ENCODE peak calls at places on chromosomes 7 and 10, in seven cellular contexts. N is neural progenitor cell, X is IMR-90, Z is right lobe of liver, S is cardiac muscle cell, W is PC-9, L is upper lobe of right lung. K is an unnamed sample. For H3K36me3, the result is how much of the 10 kb centered on the place peaks cover.

GRCh38 chr10:63633677-63634487 is 112.7 kb downstream of the REEP3 start:
- DNase-seq in N (peak), Z (no peak), L (no peak), W (peak), S (peak), X (peak), K (peak)

GRCh38 chr10:12491491-12491890 is 142.1 kb downstream of the CAMK1D start:
- DNase-seq in L (no peak), N (no peak), S (no peak), Z (no peak), X (no peak), W (no peak), K (no peak)

GRCh38 chr7:46568420-46569116 is 647.5 kb upstream of the IGFBP3 start:
- DNase-seq in W (no peak), X (no peak), L (no peak), N (no peak), Z (no peak), S (no peak), K (no peak)

GRCh38 chr7:36809510-36809909 is 85.2 kb upstream of the AOAH start:
- DNase-seq in S (no peak), X (no peak), L (no peak), W (no peak), N (no peak), Z (no peak), K (no peak)

GRCh38 chr10:79425074-79425532 is 20.3 kb downstream of the ZCCHC24 start:
- DNase-seq in S (no peak), L (no peak), Z (peak), X (no peak), W (no peak), N (no peak), K (no peak)

GRCh38 chr7:44645254-44645653 is 38.8 kb downstream of the OGDH start:
- DNase-seq in S (no peak), W (no peak), L (no peak), N (no peak), Z (no peak), X (no peak), K (no peak)

GRCh38 chr7:99642099-99642498 is 25.4 kb downstream of the ZSCAN25 start:
- DNase-seq in W (peak), Z (no peak), L (no peak), X (peak), S (no peak), N (no peak), K (no peak)

GRCh38 chr7:36894190-36894589 is 169.9 kb upstream of the AOAH start:
- DNase-seq in L (no peak), X (no peak), S (no peak), N (no peak), Z (no peak), W (no peak), K (no peak)

GRCh38 chr7:20075415-20075814 is 141.8 kb downstream of the MACC1 start:
- DNase-seq in N (no peak), L (no peak), X (no peak), S (no peak), Z (no peak), W (no peak), K (no peak)

GRCh38 chr10:93386496-93387369 is 95.4 kb downstream of the MYOF start:
- DNase-seq in L (no peak), X (no peak), Z (peak), S (peak), W (no peak), N (no peak), K (no peak)

GRCh38 chr10:56763090-56763489 is 402.0 kb upstream of the ZWINT start:
- DNase-seq in S (no peak), X (no peak), W (no peak), N (no peak), L (no peak), Z (no peak), K (no peak)

GRCh38 chr10:5545011-5545410 is 20.2 kb downstream of the CALML3 start:
- DNase-seq in N (no peak), Z (no peak), L (peak), W (no peak), X (no peak), S (no peak), K (no peak)

GRCh38 chr7:40394382-40394781 is 259.6 kb downstream of the SUGCT start:
- DNase-seq in W (no peak), X (no peak), L (no peak), N (no peak), Z (no peak), S (no peak), K (no peak)

GRCh38 chr7:74343281-74344127 is 54.3 kb downstream of the CLIP2 start:
- DNase-seq in L (no peak), S (peak), N (no peak), Z (no peak), W (peak), X (peak), K (peak)

GRCh38 chr7:143882611-143883078 is 19.3 kb downstream of the TCAF1 start:
- DNase-seq in W (no peak), N (peak), X (peak), Z (peak), L (peak), S (peak), K (no peak)

GRCh38 chr10:28991738-28992270 is 297.1 kb upstream of the LYZL1 start:
- DNase-seq in L (no peak), S (peak), X (peak), Z (peak), N (peak), W (peak), K (no peak)

GRCh38 chr10:49633327-49634045 is 19.6 kb downstream of the CHAT start:
- DNase-seq in N (no peak), S (no peak), X (no peak), Z (no peak), W (no peak), L (peak), K (no peak)

GRCh38 chr7:80230327-80230726 is 95.7 kb downstream of the GNAI1 start:
- DNase-seq in N (no peak), S (no peak), X (peak), Z (no peak), W (no peak), L (no peak), K (no peak)

GRCh38 chr7:19146699-19147098 is 1.5 kb upstream of the FERD3L start:
- DNase-seq in N (peak), Z (no peak), S (peak), W (no peak), L (no peak), X (peak), K (no peak)

GRCh38 chr10:116627386-116627933 is 6.7 kb downstream of the PNLIPRP2 start:
- DNase-seq in W (no peak), Z (peak), X (no peak), S (peak), L (no peak), N (peak), K (no peak)
- H3K4me3 ChIP-seq in W (no peak), Z (no peak), X (no peak), S (peak), L (no peak), N (peak), K (peak)

GRCh38 chr7:30478349-30479228 is at the start of gene NOD1:
- DNase-seq in W (peak), S (peak), Z (peak), N (peak), X (peak), L (peak), K (no peak)
- TF ChIP-seq CTCF in W (no peak), S (no peak), Z (no peak), N (peak), X (no peak), L (peak), K (no peak)

GRCh38 chr7:157228864-157229422 is 90.2 kb downstream of the UBE3C start:
- DNase-seq in X (peak), S (peak), Z (no peak), N (peak), L (no peak), W (no peak), K (no peak)
- H3K36me3 ChIP-seq in X (under half), S (under half), Z (under half), N (under half), L (half or more), W (under half), K (under half)

DNA sequence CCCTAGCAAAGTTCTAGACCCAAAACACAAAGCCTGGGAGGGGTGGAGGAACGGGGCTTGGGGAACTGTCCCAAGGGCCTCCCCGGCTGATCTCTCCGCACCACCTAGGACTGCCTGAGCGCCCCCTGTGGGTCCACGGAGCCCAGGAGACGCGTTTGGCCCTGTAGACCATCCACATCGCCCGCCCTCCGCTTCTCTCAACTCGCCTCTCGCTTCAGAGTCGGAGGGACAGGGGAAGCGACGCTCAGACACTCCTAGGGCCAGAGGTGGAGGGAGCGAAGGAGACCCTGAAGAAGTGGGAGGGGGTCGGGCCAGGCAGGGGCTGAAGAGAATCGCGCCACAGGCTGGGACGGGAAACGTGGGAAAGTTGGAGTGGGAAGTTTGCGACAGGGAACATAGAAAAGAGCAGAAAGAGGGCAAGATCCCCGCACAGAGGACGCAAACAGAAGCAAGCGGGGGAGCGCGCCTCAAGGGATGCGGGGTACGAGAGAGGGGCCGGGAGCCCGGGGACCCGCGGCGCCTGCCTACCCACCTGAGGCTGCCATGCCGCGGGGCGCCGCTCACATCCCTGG is 378 bp downstream of the PIK3AP1 start:
- DNase-seq in W (no peak), Z (peak), S (peak), X (no peak), N (peak), L (peak), K (no peak)
- H3K4me3 ChIP-seq in W (no peak), Z (peak), S (peak), X (peak), N (peak), L (peak), K (peak)

DNA sequence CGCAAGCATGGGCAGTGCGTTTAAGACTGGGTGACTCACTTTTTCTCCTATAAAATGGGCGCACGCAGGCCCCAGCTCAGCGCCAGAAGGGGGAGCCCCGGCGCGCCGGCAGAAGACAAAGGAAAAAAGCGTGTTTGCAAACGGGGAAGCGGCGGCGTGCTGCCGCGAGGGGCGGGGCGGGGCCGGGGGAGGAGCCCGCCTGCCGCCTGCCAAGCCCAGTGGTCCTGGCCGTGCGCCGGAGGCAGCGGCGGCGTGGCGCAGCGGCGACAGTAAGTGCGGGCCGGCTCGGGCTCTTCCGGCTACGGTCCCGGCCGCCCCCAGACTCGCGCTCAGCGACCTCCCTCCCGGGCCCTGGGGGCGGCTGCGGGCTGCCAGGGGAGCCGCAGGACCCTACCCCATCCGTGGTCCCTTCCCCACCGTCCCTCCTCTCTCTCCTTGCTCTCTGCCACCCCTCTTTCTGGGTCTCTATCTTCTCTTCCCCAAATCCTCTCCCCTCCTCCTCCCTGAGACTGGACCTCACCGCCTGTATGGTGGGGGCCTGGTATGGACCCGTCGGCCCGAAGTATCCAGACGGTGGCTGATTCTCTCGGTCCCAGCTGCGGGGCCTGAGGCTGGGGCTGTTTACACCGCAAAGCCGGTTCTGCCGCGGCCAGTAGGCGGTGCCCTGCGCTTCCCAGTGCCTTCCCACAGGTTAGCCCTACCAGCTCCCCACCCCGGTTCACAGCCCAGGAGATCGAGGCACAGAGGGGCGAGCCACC is at the start of gene SLC29A3:
- DNase-seq in N (peak), L (peak), Z (peak), S (peak), W (peak), X (peak), K (no peak)
- TF ChIP-seq CTCF in N (peak), L (peak), Z (peak), S (peak), W (peak), X (peak), K (peak)

GRCh38 chr7:26189000-26189539 is 11.5 kb downstream of the HNRNPA2B1 start:
- DNase-seq in X (no peak), L (no peak), N (no peak), Z (no peak), S (no peak), W (no peak), K (no peak)

GRCh38 chr7:26186364-26187311 is 13.9 kb downstream of the HNRNPA2B1 start:
- DNase-seq in X (no peak), S (no peak), L (no peak), N (no peak), W (no peak), Z (no peak), K (no peak)

GRCh38 chr7:26189697-26190096 is 10.8 kb downstream of the HNRNPA2B1 start:
- DNase-seq in W (no peak), X (no peak), S (no peak), L (no peak), N (no peak), Z (no peak), K (no peak)

GRCh38 chr7:26187380-26188290 is 12.9 kb downstream of the HNRNPA2B1 start:
- DNase-seq in Z (no peak), N (no peak), X (no peak), S (no peak), L (no peak), W (no peak), K (no peak)

GRCh38 chr7:26188291-26188999 is 12.1 kb downstream of the HNRNPA2B1 start:
- DNase-seq in Z (no peak), W (no peak), N (no peak), L (no peak), X (no peak), S (no peak), K (no peak)
- H3K36me3 ChIP-seq in Z (under half), W (half or more), N (under half), L (half or more), X (under half), S (half or more), K (under half)

GRCh38 chr7:5232874-5233273 is 42.8 kb downstream of the WIPI2 start:
- DNase-seq in L (no peak), S (no peak), X (no peak), N (peak), Z (no peak), W (no peak), K (no peak)

GRCh38 chr7:5231116-5231515 is 41.1 kb downstream of the WIPI2 start:
- DNase-seq in L (no peak), X (no peak), W (no peak), N (no peak), Z (no peak), S (no peak), K (no peak)

GRCh38 chr7:5230272-5231067 is 40.4 kb downstream of the WIPI2 start:
- DNase-seq in Z (no peak), W (no peak), N (no peak), L (no peak), S (no peak), X (no peak), K (no peak)

GRCh38 chr7:5231811-5232484 is 41.9 kb downstream of the WIPI2 start:
- DNase-seq in L (no peak), X (no peak), Z (no peak), S (no peak), N (no peak), W (no peak), K (no peak)

GRCh38 chr7:5232485-5232837 is 42.4 kb downstream of the WIPI2 start:
- DNase-seq in X (no peak), S (no peak), L (no peak), W (no peak), N (no peak), Z (no peak), K (no peak)
- H3K4me3 ChIP-seq in X (no peak), S (no peak), L (no peak), W (no peak), N (no peak), Z (no peak), K (no peak)

GRCh38 chr10:112811741-112812551 is 138.1 kb upstream of the TCF7L2 start:
- DNase-seq in N (peak), W (peak), Z (peak), L (peak), X (peak), S (peak), K (peak)
- TF ChIP-seq CTCF in N (no peak), W (no peak), Z (no peak), L (no peak), X (no peak), S (no peak), K (no peak)

GRCh38 chr10:72335394-72336258 is 19.1 kb downstream of the DNAJB12 start:
- DNase-seq in L (peak), W (no peak), Z (peak), S (peak), X (no peak), N (no peak), K (no peak)

GRCh38 chr10:72334832-72335393 is 19.8 kb downstream of the DNAJB12 start:
- DNase-seq in L (peak), X (peak), N (no peak), Z (peak), W (no peak), S (peak), K (peak)

GRCh38 chr10:72337039-72337629 is 17.6 kb downstream of the DNAJB12 start:
- DNase-seq in W (peak), S (peak), L (peak), X (peak), Z (peak), N (peak), K (no peak)

GRCh38 chr10:72337722-72338121 is 17.0 kb downstream of the DNAJB12 start:
- DNase-seq in W (no peak), X (no peak), L (no peak), S (no peak), Z (no peak), N (no peak), K (no peak)

DNA sequence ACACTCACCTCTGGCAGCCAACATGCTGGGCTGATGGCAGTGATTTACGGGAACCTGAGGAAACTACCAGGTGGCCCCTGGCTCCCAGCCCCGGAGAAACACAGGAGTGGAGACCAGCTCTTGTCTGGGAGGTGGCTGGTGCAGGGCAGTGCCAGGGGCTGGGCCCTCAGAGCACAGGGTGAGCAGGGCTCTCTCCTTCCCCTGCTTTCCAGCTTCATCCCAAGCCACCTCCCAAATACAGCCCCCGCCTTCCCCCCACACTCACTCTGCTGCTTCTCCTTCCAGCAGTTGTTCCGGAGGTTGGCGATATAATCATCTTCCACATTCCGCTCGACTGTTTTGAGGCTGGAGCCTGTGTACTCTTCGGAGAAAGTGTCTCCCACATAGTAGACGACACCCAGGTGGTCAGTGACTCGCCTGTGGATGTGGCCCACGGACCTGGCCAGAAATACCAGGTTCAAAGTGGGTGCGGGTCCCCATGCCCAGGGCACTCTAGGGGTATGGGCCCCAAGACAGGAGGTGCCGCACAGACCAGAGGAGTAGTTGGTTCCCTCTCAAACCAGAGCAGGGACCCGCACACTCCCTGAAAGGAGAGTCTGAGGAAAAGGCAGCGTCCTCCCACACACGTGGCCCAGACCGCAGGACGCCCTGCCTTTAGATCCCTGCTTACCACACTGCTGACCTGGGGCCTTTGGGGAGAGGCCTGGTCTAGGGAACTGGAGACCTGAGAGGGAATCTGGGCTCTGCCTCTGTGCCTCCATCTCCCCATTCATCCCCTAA is 18.3 kb downstream of the DNAJB12 start:
- DNase-seq in X (no peak), S (peak), L (no peak), W (no peak), N (no peak), Z (peak), K (no peak)
- H3K36me3 ChIP-seq in X (under half), S (under half), L (half or more), W (under half), N (under half), Z (under half), K (under half)

GRCh38 chr10:127196227-127196954 is at the start of gene INSYN2A:
- DNase-seq in Z (peak), W (no peak), N (peak), X (peak), S (peak), L (no peak), K (no peak)
- H3K4me3 ChIP-seq in Z (peak), W (no peak), N (peak), X (peak), S (peak), L (peak), K (peak)

K was measured in kidney epithelial cell.